ENCODE peak calls at places on chromosome 1, in eight cellular contexts. N, W, P, O, T, R, H and G are unnamed samples.

GRCh38 chr1:229556551-229556950 is 2.0 kb downstream of the ABCB10 start:
- DNase-seq in T (no peak), W (no peak), N (no peak), H (no peak), P (no peak), R (no peak), O (peak; percentile 18), G (no peak)

GRCh38 chr1:182299728-182300581 is 91.6 kb downstream of the GLUL start:
- DNase-seq in O (peak; percentile 78), N (peak; percentile 76), W (peak; percentile 23), R (peak; percentile 51), T (no peak), P (peak; percentile 98), H (peak; percentile 55), G (peak; percentile 63)

GRCh38 chr1:203564024-203564423 is 62.6 kb upstream of the ATP2B4 start:
- DNase-seq in N (no peak), H (no peak), P (no peak), W (no peak), T (no peak), R (no peak), O (no peak), G (no peak)

GRCh38 chr1:228131736-228132135 is 8.3 kb upstream of the GUK1 start:
- DNase-seq in W (no peak), T (no peak), R (no peak), H (no peak), O (no peak), N (no peak), P (no peak), G (no peak)

GRCh38 chr1:75616436-75617433 is 5.8 kb upstream of the SLC44A5 start:
- DNase-seq in R (peak; percentile 13), H (no peak), W (no peak), P (no peak), O (no peak), N (no peak), T (no peak), G (no peak)

GRCh38 chr1:16127676-16128337 is 28.1 kb downstream of the EPHA2 start:
- DNase-seq in N (no peak), T (no peak), P (no peak), W (peak; percentile 70), H (no peak), R (peak; percentile 18), O (no peak), G (no peak)

GRCh38 chr1:24725209-24725651 is 20.0 kb upstream of the CLIC4 start:
- DNase-seq in O (peak; percentile 80), H (no peak), W (no peak), T (no peak), N (no peak), R (no peak), P (no peak), G (no peak)

GRCh38 chr1:198966519-198966918 is 327.7 kb downstream of the PTPRC start:
- DNase-seq in O (no peak), T (no peak), N (no peak), R (no peak), P (no peak), H (no peak), W (no peak), G (no peak)

GRCh38 chr1:15411593-15412487 is 2.2 kb downstream of the EFHD2 start:
- DNase-seq in O (no peak), W (no peak), H (peak; percentile 65), T (no peak), R (no peak), P (no peak), N (no peak), G (peak; percentile 66)

GRCh38 chr1:3453203-3453761 is 1.2 kb upstream of the ARHGEF16 start:
- DNase-seq in O (peak; percentile 69), N (peak; percentile 78), H (peak; percentile 88), R (peak; percentile 58), T (no peak), P (peak; percentile 91), W (peak; percentile 93), G (peak; percentile 86)

GRCh38 chr1:183419399-183419798 is 1.2 kb upstream of the NMNAT2 start:
- DNase-seq in O (no peak), T (no peak), H (no peak), W (no peak), P (no peak), R (no peak), N (no peak), G (no peak)

DNA sequence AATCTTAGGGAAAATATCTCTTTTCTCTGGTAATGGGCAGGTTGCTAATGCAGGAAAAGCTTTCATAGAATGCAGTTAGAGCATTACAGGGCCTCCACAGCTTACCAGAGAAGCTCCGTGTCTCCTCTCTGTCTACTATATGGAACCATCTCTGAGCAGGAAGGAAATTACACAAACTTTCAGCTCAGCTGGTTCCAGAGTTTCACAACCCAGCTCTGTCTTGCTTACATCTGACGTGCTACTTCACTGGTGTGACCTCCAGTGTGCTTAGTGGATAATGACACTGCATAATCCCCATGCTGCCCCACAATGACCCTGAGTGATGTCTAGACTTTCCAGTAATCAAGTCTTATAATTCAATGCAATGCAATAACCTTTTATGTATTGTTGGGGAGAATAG is 4.3 kb upstream of the FGGY start:
- DNase-seq in W (no peak), H (peak; percentile 29), T (no peak), R (no peak), P (no peak), N (peak; percentile 73), O (peak; percentile 84), G (peak; percentile 34)
- TF ChIP-seq CTCF in W (no peak), H (no peak), T (no peak), R (no peak), P (no peak), N (no peak), O (peak; percentile 49), G (no peak)

GRCh38 chr1:162003061-162003824 is 20.4 kb downstream of the OLFML2B start:
- DNase-seq in P (no peak), W (no peak), O (no peak), N (peak; percentile 77), R (no peak), H (no peak), T (no peak), G (no peak)
- H3K27ac ChIP-seq in P (no peak overlapping the region), W (no peak overlapping the region), O (no peak overlapping the region), N (peak overlapping the region; percentile 51), R (no peak overlapping the region), H (peak overlapping the region; percentile 17), T (peak overlapping the region; percentile 56), G (peak overlapping the region; percentile 49)

GRCh38 chr1:180945551-180945950 is 32.9 kb downstream of the KIAA1614 start:
- DNase-seq in N (no peak), P (no peak), R (no peak), H (no peak), T (no peak), W (peak; percentile 25), O (no peak), G (no peak)

GRCh38 chr1:180946056-180946455 is 33.4 kb downstream of the KIAA1614 start:
- DNase-seq in H (no peak), P (no peak), R (no peak), W (peak; percentile 18), T (no peak), O (no peak), N (no peak), G (no peak)

GRCh38 chr1:180947901-180948311 is 35.2 kb downstream of the KIAA1614 start:
- DNase-seq in O (no peak), W (peak; percentile 24), T (no peak), H (no peak), N (no peak), R (no peak), P (no peak), G (no peak)

GRCh38 chr1:180948357-180948756 is 35.7 kb downstream of the KIAA1614 start:
- DNase-seq in O (no peak), P (no peak), T (no peak), R (peak; percentile 52), W (peak; percentile 18), N (peak; percentile 87), H (no peak), G (peak; percentile 26)

DNA sequence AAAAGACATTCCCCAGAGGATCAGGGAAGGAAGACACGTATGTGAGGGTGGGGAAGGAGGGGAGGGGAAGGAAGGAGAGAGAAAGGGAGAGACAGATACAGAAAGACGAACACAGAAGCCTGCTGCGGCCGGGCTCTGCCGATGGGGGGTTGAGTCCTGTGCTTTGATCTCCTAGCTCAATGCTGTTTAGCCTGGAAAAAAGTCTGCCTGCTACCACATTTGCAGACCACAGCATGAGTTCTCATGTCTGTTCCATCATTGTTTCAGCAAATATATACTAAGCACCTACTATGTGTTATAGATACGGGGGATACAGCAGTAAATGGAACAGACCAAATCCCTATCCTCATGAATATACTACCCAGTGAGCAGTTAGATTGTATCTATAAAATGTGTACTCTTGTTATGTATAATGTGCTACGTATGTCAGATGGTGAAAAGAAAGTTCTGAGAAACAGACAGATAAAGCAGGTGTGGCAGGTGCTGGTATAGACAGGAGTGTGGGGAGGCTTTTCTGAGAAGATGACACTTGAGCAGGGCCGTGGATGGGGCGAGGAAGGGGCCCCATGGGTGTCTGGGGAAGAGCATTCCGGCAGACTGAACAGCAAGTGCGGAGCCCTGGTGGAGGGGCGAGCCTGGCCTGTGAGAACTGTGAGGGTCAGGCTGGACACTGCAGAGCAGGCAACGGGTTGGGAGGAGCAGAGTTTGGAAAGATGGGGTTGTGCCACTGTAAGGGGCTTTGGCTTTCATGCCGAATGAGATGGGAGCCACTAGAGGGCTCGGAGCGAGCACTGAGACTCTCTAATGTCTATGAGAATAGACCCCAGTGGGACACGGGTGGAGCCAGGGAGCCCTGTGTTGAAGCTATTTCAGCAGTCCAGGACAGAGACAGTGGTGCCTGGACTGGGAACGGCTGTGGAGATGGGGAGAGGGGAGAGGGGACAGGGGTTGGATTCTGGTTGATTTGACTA is 34.1 kb downstream of the KIAA1614 start:
- DNase-seq in P (no peak), N (no peak), T (no peak), H (no peak), R (no peak), O (no peak), W (peak; percentile 33), G (no peak)
- TF ChIP-seq EP300 in P (no peak), N (no peak), T (no peak), H (no peak), R (no peak), O (no peak), W (no peak), G (no peak)

GRCh38 chr1:42924249-42925131 is 34.2 kb downstream of the SLC2A1 start:
- DNase-seq in P (peak; percentile 97), T (peak; percentile 99), W (peak; percentile 96), R (peak; percentile 93), O (peak; percentile 86), N (peak; percentile 97), H (peak; percentile 93), G (peak; percentile 96)
- TF ChIP-seq CTCF in P (peak; percentile 33), T (no peak), W (peak; percentile 29), R (peak; percentile 14), O (peak; percentile 58), N (no peak), H (peak; percentile 4), G (no peak)